ENCODE peak calls at places on chromosomes 1 and 21, in ten cellular contexts. M is IMR-90, Z is sigmoid colon, A is H1, T is MM.1S, I is neural progenitor cell, Q is kidney, C is upper lobe of right lung, E is ovary, X is heart left ventricle. L is an unnamed sample. For H3K4me1, the result is how much of the 10 kb centered on the place peaks cover.

GRCh38 chr1:77047978-77048614 is 171.1 kb downstream of the PIGK start:
- DNase-seq in M (no peak), E (no peak), A (no peak), C (no peak), Z (no peak), X (no peak), Q (no peak), I (no peak), T (no peak), L (no peak)

GRCh38 chr1:55696181-55696580 is 481.0 kb upstream of the USP24 start:
- DNase-seq in M (peak), Z (peak), I (no peak), T (no peak), C (no peak), A (no peak), E (no peak), X (no peak), Q (no peak), L (peak)

GRCh38 chr1:46248122-46248920 is 758 bp downstream of the RAD54L start:
- DNase-seq in Z (peak), A (no peak), Q (no peak), X (no peak), C (no peak), I (peak), M (no peak), E (peak), T (peak), L (peak)

GRCh38 chr21:45074048-45074817 is at the start of gene ADARB1:
- DNase-seq in A (no peak), Q (peak), E (peak), X (peak), I (peak), C (peak), Z (peak), T (peak), M (peak), L (peak)

GRCh38 chr1:147272042-147272441 is 29.6 kb downstream of the CHD1L start:
- DNase-seq in Q (no peak), A (no peak), C (no peak), I (no peak), T (no peak), E (no peak), M (no peak), Z (no peak), X (no peak), L (peak)

GRCh38 chr1:33438364-33439145 is 7.7 kb upstream of the PHC2 start:
- DNase-seq in M (no peak), E (no peak), I (no peak), X (no peak), T (no peak), Q (no peak), C (no peak), Z (no peak), A (no peak), L (no peak)

GRCh38 chr1:210222288-210223006 is 10.1 kb upstream of the SERTAD4 start:
- DNase-seq in T (no peak), X (no peak), Z (no peak), I (peak), E (no peak), C (no peak), M (no peak), Q (no peak), A (no peak), L (peak)

GRCh38 chr1:41678141-41678878 is 193.8 kb upstream of the EDN2 start:
- DNase-seq in Z (peak), C (peak), T (no peak), E (no peak), A (no peak), Q (no peak), M (peak), X (peak), I (no peak), L (peak)

GRCh38 chr1:12090326-12090725 is 27.2 kb downstream of the TNFRSF8 start:
- DNase-seq in Z (no peak), Q (peak), I (no peak), E (no peak), C (no peak), X (no peak), A (no peak), T (no peak), M (no peak), L (no peak)

GRCh38 chr21:44434936-44435635 is 20.2 kb upstream of the LRRC3 start:
- DNase-seq in C (peak), T (no peak), M (no peak), E (no peak), Q (peak), X (peak), A (no peak), I (no peak), Z (peak), L (no peak)

GRCh38 chr1:186093437-186093836 is 281.6 kb downstream of the TPR start:
- DNase-seq in M (peak), X (peak), C (no peak), E (no peak), I (no peak), A (no peak), Z (no peak), Q (no peak), T (no peak), L (no peak)

GRCh38 chr1:85692730-85693314 is 15.4 kb downstream of the ZNHIT6 start:
- DNase-seq in E (no peak), I (no peak), Q (no peak), X (no peak), A (no peak), Z (no peak), M (peak), C (no peak), T (no peak), L (no peak)

GRCh38 chr1:29639741-29640427 is 403.6 kb downstream of the PTPRU start:
- DNase-seq in T (peak), C (no peak), Z (no peak), A (no peak), I (no peak), Q (peak), M (peak), X (no peak), E (no peak), L (peak)

GRCh38 chr1:192654607-192655389 is 18.9 kb downstream of the RGS13 start:
- DNase-seq in A (no peak), C (no peak), Q (no peak), E (no peak), M (peak), T (no peak), I (no peak), X (no peak), Z (no peak), L (no peak)

GRCh38 chr1:163231385-163231784 is 28.7 kb upstream of the RGS5 start:
- DNase-seq in E (no peak), M (peak), Z (no peak), Q (no peak), A (no peak), I (no peak), C (no peak), T (no peak), X (no peak), L (no peak)

GRCh38 chr1:101338714-101339430 is 102.1 kb downstream of the S1PR1 start:
- DNase-seq in E (no peak), C (no peak), Z (no peak), I (no peak), M (no peak), X (no peak), Q (no peak), A (no peak), T (no peak), L (no peak)

GRCh38 chr1:13935336-13935735 is 235.3 kb downstream of the PRDM2 start:
- DNase-seq in T (no peak), Q (no peak), A (no peak), X (no peak), M (no peak), E (no peak), C (no peak), Z (no peak), I (no peak), L (no peak)

GRCh38 chr21:34889287-34889536 is 159.9 kb downstream of the RUNX1 start:
- DNase-seq in C (peak), E (peak), M (peak), T (peak), A (no peak), Z (peak), X (no peak), I (no peak), Q (peak), L (no peak)

GRCh38 chr1:210750468-210750867 is 383.5 kb downstream of the KCNH1 start:
- DNase-seq in M (no peak), E (no peak), X (no peak), T (no peak), A (no peak), I (no peak), Q (no peak), Z (no peak), C (no peak), L (no peak)

GRCh38 chr1:30664103-30664755 is 59.2 kb downstream of the MATN1 start:
- DNase-seq in Q (peak), M (no peak), Z (no peak), X (no peak), T (no peak), C (peak), E (peak), I (no peak), A (no peak), L (peak)

GRCh38 chr1:203274603-203275381 is 30.5 kb upstream of the BTG2 start:
- DNase-seq in A (no peak), T (no peak), M (peak), E (peak), Z (peak), Q (no peak), X (no peak), C (peak), I (no peak), L (peak)

GRCh38 chr21:26331581-26331980 is 161.0 kb upstream of the APP start:
- DNase-seq in T (no peak), X (no peak), M (no peak), I (no peak), A (no peak), Q (no peak), E (no peak), Z (no peak), C (no peak), L (no peak)

GRCh38 chr1:89809556-89809955 is 11.3 kb upstream of the LRRC8D start:
- DNase-seq in Q (no peak), A (no peak), Z (no peak), I (no peak), M (peak), C (no peak), E (no peak), X (no peak), T (no peak), L (no peak)

GRCh38 chr1:20426923-20427322 is 59.1 kb downstream of the CAMK2N1 start:
- DNase-seq in I (no peak), T (no peak), M (peak), X (no peak), Z (no peak), C (no peak), A (no peak), E (no peak), Q (no peak), L (no peak)

GRCh38 chr1:159828916-159829634 is 2.4 kb downstream of the SLAMF8 start:
- DNase-seq in C (peak), M (no peak), T (peak), Q (peak), Z (no peak), X (peak), E (no peak), A (no peak), I (peak), L (peak)

GRCh38 chr1:160993544-160993943 is 27.4 kb downstream of the F11R start:
- DNase-seq in Z (no peak), X (no peak), T (peak), E (no peak), C (no peak), I (no peak), A (no peak), M (peak), Q (no peak), L (no peak)

GRCh38 chr1:197967066-197967465 is 49.9 kb downstream of the LHX9 start:
- DNase-seq in I (no peak), C (no peak), A (no peak), M (no peak), Q (no peak), Z (no peak), X (no peak), E (no peak), T (no peak), L (no peak)

DNA sequence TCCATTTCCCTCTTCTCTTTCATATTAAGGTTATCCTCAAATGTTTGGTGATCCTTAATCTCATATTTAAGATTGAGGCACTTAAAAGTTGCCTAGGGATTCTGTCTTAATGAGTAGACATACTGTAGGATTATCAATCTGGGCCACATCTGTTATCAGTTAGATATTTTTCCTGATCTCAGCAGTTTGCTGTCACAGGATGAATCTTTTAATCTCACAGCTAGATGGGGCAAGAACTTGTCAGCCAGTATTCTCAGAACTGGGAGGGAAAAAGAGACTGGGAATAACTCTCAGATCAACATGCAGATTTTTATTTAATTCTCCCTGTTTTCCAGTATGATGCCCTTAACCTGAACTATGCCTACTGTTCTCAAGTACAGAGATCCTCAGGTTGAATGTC is 14.0 kb downstream of the ZNF644 start:
- DNase-seq in M (no peak), I (no peak), X (no peak), E (no peak), Q (no peak), A (no peak), C (no peak), T (no peak), Z (no peak), L (no peak)
- H3K4me1 ChIP-seq in M (under half), I (under half), X (under half), E (under half), Q (under half), A (under half), C (under half), T (under half), Z (under half), L (under half)

GRCh38 chr21:10640446-10640845 is 119.1 kb downstream of the TPTE start:
- DNase-seq in X (no peak), Z (no peak), I (no peak), A (no peak), T (no peak), E (no peak), M (no peak), Q (peak), C (no peak), L (no peak)

GRCh38 chr21:10641107-10641506 is 119.7 kb downstream of the TPTE start:
- DNase-seq in I (no peak), Q (peak), E (no peak), C (no peak), M (no peak), X (no peak), T (peak), Z (no peak), A (no peak), L (no peak)

GRCh38 chr21:10639123-10639522 is 117.7 kb downstream of the TPTE start:
- DNase-seq in X (no peak), T (no peak), Q (peak), E (no peak), I (no peak), A (no peak), Z (no peak), C (no peak), M (no peak), L (no peak)
- H3K4me3 ChIP-seq in X (no peak), T (no peak), Q (no peak), E (no peak), I (no peak), A (no peak), Z (no peak), C (no peak), M (no peak), L (no peak)

GRCh38 chr1:221192055-221192454 is 312.8 kb downstream of the HLX start:
- DNase-seq in C (no peak), E (no peak), T (no peak), Z (no peak), M (no peak), I (no peak), A (no peak), Q (no peak), X (no peak), L (no peak)
- TF ChIP-seq CTCF in C (no peak), E (no peak), T (no peak), Z (no peak), M (no peak), I (no peak), A (no peak), Q (no peak), X (no peak), L (no peak)

DNA sequence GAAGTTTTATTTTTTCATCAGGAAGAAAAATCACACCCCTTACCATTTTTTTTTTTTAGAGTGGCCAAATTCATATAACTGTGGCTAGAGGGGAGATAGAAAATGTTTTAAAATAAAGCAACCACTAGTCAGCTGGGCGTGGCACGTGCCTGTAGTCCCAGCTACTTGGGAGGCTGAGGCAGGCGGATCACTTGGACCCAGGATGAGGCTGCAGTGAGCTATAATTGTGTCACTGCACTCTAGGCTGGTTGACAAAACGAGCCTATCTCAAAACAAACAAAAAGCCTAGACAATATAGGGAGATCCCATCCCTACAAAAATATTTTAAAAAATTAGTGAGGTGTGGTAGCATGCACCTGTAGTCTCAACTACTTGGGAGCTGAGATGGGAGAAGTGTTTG is 14.8 kb upstream of the BECN2 start:
- DNase-seq in I (no peak), X (no peak), Q (no peak), M (no peak), Z (no peak), A (no peak), T (no peak), C (no peak), E (no peak), L (no peak)
- H3K4me1 ChIP-seq in I (under half), X (under half), Q (under half), M (under half), Z (under half), A (under half), T (under half), C (under half), E (under half), L (under half)

DNA sequence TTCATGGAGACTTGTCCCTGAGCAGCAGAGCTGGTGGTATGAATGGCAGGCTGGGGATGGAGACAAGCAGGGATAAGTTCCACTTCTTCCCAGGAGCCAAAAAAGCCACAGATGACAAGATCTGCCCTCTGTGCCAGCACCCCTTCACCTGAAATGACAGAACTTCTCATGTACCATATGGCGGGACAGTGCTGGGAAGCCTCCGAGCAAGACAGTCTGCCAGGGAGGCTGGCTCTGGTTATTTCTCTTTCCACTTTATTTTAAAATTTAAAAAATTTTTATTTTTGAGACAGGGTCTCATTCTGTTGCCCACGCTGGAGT is 16.4 kb downstream of the GNG4 start:
- DNase-seq in T (no peak), C (no peak), A (no peak), E (no peak), Z (peak), I (no peak), M (no peak), Q (no peak), X (no peak), L (no peak)
- H3K4me3 ChIP-seq in T (peak), C (no peak), A (no peak), E (no peak), Z (no peak), I (no peak), M (no peak), Q (peak), X (peak), L (no peak)

L was measured in thyroid gland.